ENCODE peak calls at places on chromosomes 4 and X, in four cellular contexts. One of them, this sample, is unnamed.
A peak's percentile ranks its signal among the peaks of the same experiment; 100 is the strongest.

GRCh38 chr4:185879666-185880312 is 67.8 kb upstream of the SORBS2 start:
- DNase-seq in fibroblast of lung: no peak
- DNase-seq in brain microvascular endothelial cell: no peak
- DNase-seq in psoas muscle: no peak
- DNase-seq in this sample: no peak

GRCh38 chrX:134184936-134185335 is 52.0 kb upstream of the CCDC160 start:
- DNase-seq in fibroblast of lung: no peak
- DNase-seq in brain microvascular endothelial cell: no peak
- DNase-seq in psoas muscle: no peak
- DNase-seq in this sample: no peak

GRCh38 chr4:142126890-142127497 is 490.6 kb downstream of the IL15 start:
- DNase-seq in fibroblast of lung: peak; percentile 68
- DNase-seq in brain microvascular endothelial cell: peak; percentile 71
- DNase-seq in psoas muscle: no peak
- DNase-seq in this sample: peak; percentile 90

GRCh38 chrX:108167211-108167872 is 75.8 kb downstream of the ATG4A start:
- DNase-seq in fibroblast of lung: peak; percentile 76
- DNase-seq in brain microvascular endothelial cell: peak; percentile 70
- DNase-seq in psoas muscle: no peak
- DNase-seq in this sample: peak; percentile 67

GRCh38 chr4:3371581-3372001 is 70.2 kb upstream of the HGFAC start:
- DNase-seq in fibroblast of lung: peak; percentile 43
- DNase-seq in brain microvascular endothelial cell: no peak
- DNase-seq in psoas muscle: no peak
- DNase-seq in this sample: peak; percentile 49

GRCh38 chr4:8405516-8405875 is 35.0 kb downstream of the ACOX3 start:
- DNase-seq in fibroblast of lung: no peak
- DNase-seq in brain microvascular endothelial cell: no peak
- DNase-seq in psoas muscle: peak; percentile 50
- DNase-seq in this sample: no peak

GRCh38 chr4:83722730-83723269 is 186.9 kb downstream of the GPAT3 start:
- DNase-seq in fibroblast of lung: no peak
- DNase-seq in brain microvascular endothelial cell: no peak
- DNase-seq in psoas muscle: no peak
- DNase-seq in this sample: no peak

GRCh38 chrX:48956728-48957414 is 536 bp downstream of the OTUD5 start:
- DNase-seq in fibroblast of lung: no peak
- DNase-seq in brain microvascular endothelial cell: no peak
- DNase-seq in psoas muscle: peak; percentile 58
- DNase-seq in this sample: no peak

GRCh38 chr4:102760645-102761477 is at the start of gene MANBA:
- DNase-seq in fibroblast of lung: peak; percentile 78
- DNase-seq in brain microvascular endothelial cell: peak; percentile 68
- DNase-seq in psoas muscle: peak; percentile 91
- DNase-seq in this sample: peak; percentile 71

GRCh38 chr4:57424231-57424897 is 314.2 kb upstream of the IGFBP7 start:
- DNase-seq in fibroblast of lung: peak; percentile 97
- DNase-seq in brain microvascular endothelial cell: peak; percentile 80
- DNase-seq in psoas muscle: no peak
- DNase-seq in this sample: peak; percentile 74

GRCh38 chr4:160956875-160957274 is 1206.9 kb downstream of the FSTL5 start:
- DNase-seq in fibroblast of lung: no peak
- DNase-seq in brain microvascular endothelial cell: no peak
- DNase-seq in psoas muscle: no peak
- DNase-seq in this sample: no peak

GRCh38 chr4:158938462-158939044 is 164.3 kb upstream of the RAPGEF2 start:
- DNase-seq in fibroblast of lung: peak; percentile 61
- DNase-seq in brain microvascular endothelial cell: no peak
- DNase-seq in psoas muscle: no peak
- DNase-seq in this sample: peak; percentile 16

DNA sequence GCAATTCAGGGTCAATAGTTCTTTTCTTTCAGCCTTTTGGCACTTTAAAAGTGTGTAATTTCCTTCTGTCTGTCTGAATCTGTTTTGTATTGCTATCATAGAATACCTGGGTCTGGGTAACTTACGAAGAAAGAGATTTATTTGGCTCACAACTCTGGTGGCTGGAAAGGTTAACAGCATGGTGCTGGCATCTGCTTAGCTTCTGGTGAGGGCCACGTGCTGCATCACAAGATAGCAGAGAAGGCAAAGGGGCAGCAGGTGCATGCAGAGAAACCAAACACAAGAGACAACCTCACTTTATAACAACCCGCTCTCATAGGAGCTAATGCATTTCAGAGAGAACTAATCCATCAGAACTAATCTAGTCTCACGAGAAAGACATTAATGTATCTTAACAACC is 18.8 kb downstream of the RGN start:
- DNase-seq in fibroblast of lung: no peak
- DNase-seq in brain microvascular endothelial cell: no peak
- DNase-seq in psoas muscle: no peak
- DNase-seq in this sample: no peak
- TF ChIP-seq CTCF in fibroblast of lung: no peak
- TF ChIP-seq CTCF in brain microvascular endothelial cell: no peak
- TF ChIP-seq CTCF in psoas muscle: no peak
- TF ChIP-seq CTCF in this sample: no peak

GRCh38 chrX:114073926-114074325 is 510.0 kb upstream of the HTR2C start:
- DNase-seq in fibroblast of lung: no peak
- DNase-seq in brain microvascular endothelial cell: no peak
- DNase-seq in psoas muscle: no peak
- DNase-seq in this sample: no peak

GRCh38 chrX:114075073-114075673 is 508.7 kb upstream of the HTR2C start:
- DNase-seq in fibroblast of lung: no peak
- DNase-seq in brain microvascular endothelial cell: no peak
- DNase-seq in psoas muscle: no peak
- DNase-seq in this sample: peak; percentile 1

GRCh38 chrX:114077773-114078172 is 506.1 kb upstream of the HTR2C start:
- DNase-seq in fibroblast of lung: no peak
- DNase-seq in brain microvascular endothelial cell: no peak
- DNase-seq in psoas muscle: no peak
- DNase-seq in this sample: no peak
- H3K4me3 ChIP-seq in fibroblast of lung: no peak overlapping the region
- H3K4me3 ChIP-seq in brain microvascular endothelial cell: no peak overlapping the region
- H3K4me3 ChIP-seq in psoas muscle: no peak overlapping the region
- H3K4me3 ChIP-seq in this sample: no peak overlapping the region

GRCh38 chrX:1323315-1323714 is 13.3 kb upstream of the IL3RA start:
- DNase-seq in fibroblast of lung: no peak
- DNase-seq in brain microvascular endothelial cell: peak; percentile 17
- DNase-seq in psoas muscle: no peak
- DNase-seq in this sample: no peak
- TF ChIP-seq CTCF in fibroblast of lung: no peak
- TF ChIP-seq CTCF in brain microvascular endothelial cell: peak; percentile 34
- TF ChIP-seq CTCF in psoas muscle: peak; percentile 13
- TF ChIP-seq CTCF in this sample: no peak

GRCh38 chr4:147851135-147851534 is 119.2 kb downstream of the ARHGAP10 start:
- DNase-seq in fibroblast of lung: no peak
- DNase-seq in brain microvascular endothelial cell: no peak
- DNase-seq in psoas muscle: no peak
- DNase-seq in this sample: no peak
- H3K4me3 ChIP-seq in fibroblast of lung: no peak overlapping the region
- H3K4me3 ChIP-seq in brain microvascular endothelial cell: no peak overlapping the region
- H3K4me3 ChIP-seq in psoas muscle: no peak overlapping the region
- H3K4me3 ChIP-seq in this sample: no peak overlapping the region

GRCh38 chrX:50100188-50100587 is 100.6 kb downstream of the AKAP4 start:
- DNase-seq in fibroblast of lung: no peak
- DNase-seq in brain microvascular endothelial cell: no peak
- DNase-seq in psoas muscle: no peak
- DNase-seq in this sample: no peak
- TF ChIP-seq CTCF in fibroblast of lung: peak; percentile 3
- TF ChIP-seq CTCF in brain microvascular endothelial cell: peak; percentile 26
- TF ChIP-seq CTCF in psoas muscle: peak; percentile 19
- TF ChIP-seq CTCF in this sample: peak; percentile 17

This sample was measured in fibroblast of pulmonary artery.